ENCODE peak calls at places on chromosomes 5 and 9, in nine cellular contexts. P, X, E, T, H, Y, Z, G and F are unnamed samples. For H3K4me1, the result is how much of the 10 kb centered on the place peaks cover.

GRCh38 chr5:109239501-109239900 is 170.3 kb downstream of the PJA2 start:
- DNase-seq in P (no peak), X (no peak), E (no peak), T (no peak), H (peak), Y (no peak), Z (no peak), G (no peak), F (no peak)

GRCh38 chr9:113436753-113437515 is 26.4 kb downstream of the C9orf43 start:
- DNase-seq in P (no peak), X (no peak), E (no peak), T (peak), H (no peak), Y (no peak), Z (no peak), G (no peak), F (no peak)

GRCh38 chr5:176365663-176366574 is 632 bp downstream of the ARL10 start:
- DNase-seq in P (no peak), X (peak), E (peak), T (peak), H (peak), Y (no peak), Z (no peak), G (no peak), F (peak)

GRCh38 chr9:86946712-86947145 is 577 bp downstream of the GAS1 start:
- DNase-seq in P (no peak), X (no peak), E (peak), T (peak), H (no peak), Y (no peak), Z (no peak), G (peak), F (no peak)

GRCh38 chr9:4164356-4164755 is 135.5 kb downstream of the GLIS3 start:
- DNase-seq in P (no peak), X (no peak), E (no peak), T (no peak), H (peak), Y (no peak), Z (no peak), G (no peak), F (no peak)

GRCh38 chr5:54696931-54697330 is 179.4 kb downstream of the SNX18 start:
- DNase-seq in P (no peak), X (no peak), E (no peak), T (no peak), H (no peak), Y (no peak), Z (no peak), G (no peak), F (peak)

GRCh38 chr9:33860200-33860871 is 43.4 kb downstream of the UBE2R2 start:
- DNase-seq in P (no peak), X (peak), E (peak), T (peak), H (no peak), Y (no peak), Z (no peak), G (no peak), F (no peak)

GRCh38 chr5:152560508-152561137 is 155.5 kb upstream of the NMUR2 start:
- DNase-seq in P (peak), X (peak), E (peak), T (peak), H (peak), Y (peak), Z (peak), G (peak), F (peak)

GRCh38 chr5:21654-22233 is 70.2 kb upstream of the PLEKHG4B start:
- DNase-seq in P (peak), X (peak), E (peak), T (peak), H (no peak), Y (peak), Z (peak), G (peak), F (no peak)

GRCh38 chr9:75448281-75448680 is 360.0 kb downstream of the OSTF1 start:
- DNase-seq in P (no peak), X (no peak), E (no peak), T (peak), H (no peak), Y (no peak), Z (no peak), G (no peak), F (no peak)

DNA sequence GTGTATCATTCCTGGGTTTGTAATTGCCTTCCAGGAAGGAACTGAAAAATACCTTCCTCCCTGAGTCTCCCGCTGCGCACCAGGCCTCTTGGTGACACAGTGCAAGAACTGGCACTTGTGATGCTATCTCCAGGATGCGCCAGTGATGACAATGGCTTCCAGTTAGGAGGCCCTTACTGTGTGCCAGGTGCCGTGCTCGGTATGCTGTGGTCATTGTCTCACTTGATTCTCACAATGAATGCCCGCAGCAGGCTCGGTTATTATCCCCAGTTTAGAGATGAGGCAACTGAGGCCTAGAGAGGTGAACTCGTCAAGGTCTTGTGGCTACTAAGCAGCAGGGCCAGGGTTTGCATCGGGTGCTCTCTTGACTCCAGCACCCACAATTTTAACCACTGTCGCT is 31.5 kb upstream of the SLC2A8 start:
- DNase-seq in P (no peak), X (no peak), E (no peak), T (no peak), H (no peak), Y (no peak), Z (no peak), G (no peak), F (no peak)
- TF ChIP-seq EZH2phosphoT487 in P (no peak), X (no peak), E (no peak), T (no peak), H (no peak), Y (no peak), Z (no peak), G (no peak), F (no peak)

GRCh38 chr5:142627371-142628217 is 58.3 kb downstream of the FGF1 start:
- DNase-seq in P (no peak), X (no peak), E (no peak), T (peak), H (no peak), Y (no peak), Z (no peak), G (no peak), F (no peak)
- H3K4me1 ChIP-seq in P (under half), X (under half), E (under half), T (under half), H (under half), Y (under half), Z (under half), G (under half), F (under half)

DNA sequence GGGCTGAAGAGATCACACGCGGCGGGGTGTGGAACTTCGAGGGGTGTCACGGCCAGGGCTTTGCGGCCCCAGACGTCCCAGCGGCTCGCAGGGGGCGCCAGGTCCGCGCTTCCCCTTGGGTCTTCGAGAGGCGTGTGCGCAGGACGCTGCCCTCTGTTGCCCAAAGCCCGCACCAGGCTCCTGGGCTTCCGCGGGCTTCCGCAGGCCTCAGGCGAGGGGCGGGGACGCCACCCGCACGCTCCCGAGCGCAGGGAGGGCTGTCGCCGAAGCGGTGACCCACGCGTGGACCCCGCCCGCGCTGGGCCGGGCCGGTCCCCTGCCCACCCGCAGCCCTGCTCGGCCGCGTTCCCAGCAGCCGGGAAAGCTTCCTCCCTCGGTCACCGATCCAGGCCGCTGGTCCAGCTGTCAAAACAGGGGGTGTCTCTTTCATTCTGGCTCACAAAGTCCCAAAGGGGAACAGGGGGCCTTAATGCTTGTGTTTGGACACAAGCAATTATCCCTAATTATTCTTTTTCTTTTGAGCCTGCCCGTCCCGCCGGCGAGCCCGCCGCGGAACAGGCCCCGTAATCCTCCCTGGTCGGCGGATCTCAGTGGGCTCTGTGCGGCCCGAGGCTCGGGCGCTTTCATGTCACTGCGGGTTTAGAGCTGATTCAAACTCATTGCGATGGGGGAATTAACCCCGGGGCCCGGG is 60.6 kb downstream of the TMEM174 start:
- DNase-seq in P (no peak), X (peak), E (peak), T (no peak), H (peak), Y (no peak), Z (no peak), G (no peak), F (peak)
- H3K4me3 ChIP-seq in P (no peak), X (peak), E (no peak), T (no peak), H (peak), Y (no peak), Z (no peak), G (no peak), F (peak)

GRCh38 chr9:27162045-27162444 is 53.0 kb downstream of the TEK start:
- DNase-seq in P (no peak), X (no peak), E (no peak), T (peak), H (no peak), Y (no peak), Z (no peak), G (no peak), F (peak)
- TF ChIP-seq EZH2phosphoT487 in P (no peak), X (no peak), E (no peak), T (no peak), H (no peak), Y (no peak), Z (no peak), G (no peak), F (no peak)